ENCODE peak calls at places on chromosomes 4 and X, in four cellular contexts. N is H9; K is stimulated activated naive B cell treated with anti-CD40 and anti-IgM and Interleukin-4, amounts not matched to agents 10 μg/mL and 1 μg/mL and 100 μg/mL, for 72 hours; X is stimulated activated CD4-positive, alpha-beta T cell treated with anti-CD3 and anti-CD28 coated beads, Interleukin-15, amount 100 ng/mL, for 1 hour. I is an unnamed sample.

GRCh38 chr4:99473131-99473530 is 37.7 kb upstream of the C4orf17 start:
- DNase-seq in K (no peak), N (no peak), X (no peak), I (no peak)

GRCh38 chrX:13373027-13373806 is 53.4 kb upstream of the ATXN3L start:
- DNase-seq in N (no peak), X (no peak), K (no peak), I (no peak)

GRCh38 chr4:80471701-80472100 is 136.2 kb downstream of the CFAP299 start:
- DNase-seq in N (peak; percentile 66), X (no peak), K (no peak), I (peak; percentile 83)

GRCh38 chr4:54077812-54078211 is 13.4 kb upstream of the CHIC2 start:
- DNase-seq in N (no peak), X (no peak), K (no peak), I (no peak)

GRCh38 chrX:37646254-37646653 is 39.3 kb upstream of the XK start:
- DNase-seq in N (no peak), X (no peak), K (no peak), I (no peak)

GRCh38 chrX:155334486-155335316 is at the start of gene CLIC2:
- DNase-seq in X (no peak), K (no peak), N (no peak), I (peak; percentile 38)

GRCh38 chr4:112321768-112322684 is 24.9 kb downstream of the ALPK1 start:
- DNase-seq in K (peak; percentile 34), N (peak; percentile 47), X (peak; percentile 51), I (peak; percentile 37)

GRCh38 chrX:137998619-137999018 is 432.7 kb downstream of the ZIC3 start:
- DNase-seq in X (no peak), K (no peak), N (no peak), I (no peak)

GRCh38 chrX:104098151-104098808 is 14.0 kb upstream of the ZCCHC18 start:
- DNase-seq in X (no peak), K (peak; percentile 13), N (no peak), I (peak; percentile 69)

GRCh38 chr4:88962430-88962829 is 94.6 kb downstream of the FAM13A start:
- DNase-seq in X (no peak), N (no peak), K (no peak), I (no peak)

GRCh38 chrX:103399744-103400143 is 23.4 kb downstream of the BEX3 start:
- DNase-seq in X (no peak), K (no peak), N (no peak), I (no peak)

GRCh38 chr4:187171731-187172339 is 448.2 kb upstream of the FAT1 start:
- DNase-seq in N (no peak), K (no peak), X (no peak), I (no peak)

GRCh38 chr4:59161249-59161648 is 2038.9 kb upstream of the ADGRL3 start:
- DNase-seq in K (no peak), X (no peak), N (no peak), I (no peak)

GRCh38 chr4:153255233-153255632 is 51.0 kb downstream of the TRIM2 start:
- DNase-seq in N (no peak), X (no peak), K (no peak), I (no peak)

GRCh38 chr4:152106113-152106763 is 345.4 kb upstream of the GATB start:
- DNase-seq in N (no peak), X (no peak), K (no peak), I (no peak)

GRCh38 chrX:133523094-133523493 is 107.8 kb upstream of the GPC4 start:
- DNase-seq in K (no peak), N (no peak), X (no peak), I (no peak)

GRCh38 chrX:104435249-104435648 is 130.8 kb upstream of the IL1RAPL2 start:
- DNase-seq in K (no peak), X (no peak), N (no peak), I (peak; percentile 24)

GRCh38 chrX:64456828-64457227 is 61.6 kb upstream of the MTMR8 start:
- DNase-seq in K (no peak), N (no peak), X (no peak), I (no peak)

GRCh38 chr4:80017125-80017854 is 55.7 kb downstream of the ANTXR2 start:
- DNase-seq in N (no peak), X (no peak), K (no peak), I (no peak)

GRCh38 chr4:156889616-156890594 is 81.7 kb downstream of the PDGFC start:
- DNase-seq in K (no peak), N (no peak), X (no peak), I (no peak)

GRCh38 chr4:2891294-2891693 is 47.6 kb downstream of the ADD1 start:
- DNase-seq in K (no peak), N (no peak), X (no peak), I (no peak)

GRCh38 chr4:118032691-118033090 is 1.6 kb upstream of the NDST3 start:
- DNase-seq in X (no peak), K (no peak), N (peak; percentile 52), I (no peak)

GRCh38 chr4:155566241-155566823 is 100.3 kb upstream of the GUCY1A1 start:
- DNase-seq in N (no peak), K (no peak), X (no peak), I (no peak)

GRCh38 chrX:16479206-16479869 is 170.6 kb upstream of the S100G start:
- DNase-seq in X (no peak), N (no peak), K (no peak), I (no peak)

GRCh38 chr4:73947239-73947985 is 34.4 kb downstream of the PF4 start:
- DNase-seq in K (no peak), X (no peak), N (no peak), I (peak; percentile 67)

GRCh38 chr4:7970031-7970946 is 30.6 kb upstream of the AFAP1 start:
- DNase-seq in N (no peak), X (no peak), K (no peak), I (no peak)

I was measured in NCI-H2081.